ENCODE peak calls at places on chromosomes 11 and 22, in five cellular contexts. L is A549, E is HepG2, P is WTC11, W is GM12878. K is an unnamed sample.

GRCh38 chr11:95524328-95525036 is 265.1 kb downstream of the FAM76B start:
- DNase-seq in L (no peak), E (no peak), P (no peak), W (no peak), K (no peak)

GRCh38 chr11:72494109-72494429 is 59.7 kb upstream of the CLPB start:
- DNase-seq in L (no peak), E (no peak), P (no peak), W (no peak), K (no peak)

GRCh38 chr11:10348650-10349280 is 43.9 kb downstream of the ADM start:
- DNase-seq in L (no peak), E (peak), P (no peak), W (no peak), K (no peak)

GRCh38 chr11:133982901-133983300 is 26.1 kb upstream of the IGSF9B start:
- DNase-seq in L (no peak), E (no peak), P (no peak), W (no peak), K (no peak)

GRCh38 chr11:12853325-12853651 is 155.8 kb upstream of the RASSF10 start:
- DNase-seq in L (no peak), E (no peak), P (no peak), W (no peak), K (no peak)

GRCh38 chr11:20351870-20352269 is 11.6 kb upstream of the HTATIP2 start:
- DNase-seq in L (no peak), E (no peak), P (no peak), W (no peak), K (no peak)

GRCh38 chr11:120215634-120216033 is 4.8 kb downstream of the OAF start:
- DNase-seq in L (no peak), E (no peak), P (no peak), W (no peak), K (peak)

GRCh38 chr22:38543822-38544221 is 26.2 kb downstream of the DMC1 start:
- DNase-seq in L (no peak), E (no peak), P (no peak), W (no peak), K (no peak)

GRCh38 chr11:61891331-61892084 is at the start of gene FADS3:
- DNase-seq in L (peak), E (peak), P (peak), W (no peak), K (peak)

GRCh38 chr22:35663371-35663770 is 15.1 kb downstream of the APOL6 start:
- DNase-seq in L (no peak), E (no peak), P (no peak), W (no peak), K (no peak)

DNA sequence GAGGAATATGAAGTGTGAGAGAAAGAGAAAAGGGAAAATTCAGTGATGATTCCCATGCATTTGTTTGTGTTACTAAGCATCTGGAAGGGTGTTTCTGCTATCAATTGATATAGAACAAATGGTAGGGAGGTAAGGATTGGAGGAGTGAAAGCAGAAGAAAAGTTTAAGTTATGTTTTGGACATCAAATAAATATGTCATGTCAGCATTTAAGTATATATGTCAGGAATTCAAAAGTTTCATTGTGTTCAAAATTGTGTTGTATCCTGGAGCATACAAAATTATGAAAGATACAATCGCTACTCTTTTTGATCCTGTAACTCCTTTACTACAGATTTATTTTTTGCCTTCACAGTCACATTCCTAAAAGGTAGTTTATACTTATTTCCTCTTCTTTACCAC is 885.8 kb downstream of the KCNA4 start:
- DNase-seq in L (no peak), E (no peak), P (no peak), W (no peak), K (no peak)
- TF ChIP-seq ESRRA in L (no peak), E (no peak), P (no peak), W (no peak), K (no peak)

GRCh38 chr22:49833340-49834007 is 5.8 kb upstream of the BRD1 start:
- DNase-seq in L (no peak), E (no peak), P (no peak), W (no peak), K (no peak)

DNA sequence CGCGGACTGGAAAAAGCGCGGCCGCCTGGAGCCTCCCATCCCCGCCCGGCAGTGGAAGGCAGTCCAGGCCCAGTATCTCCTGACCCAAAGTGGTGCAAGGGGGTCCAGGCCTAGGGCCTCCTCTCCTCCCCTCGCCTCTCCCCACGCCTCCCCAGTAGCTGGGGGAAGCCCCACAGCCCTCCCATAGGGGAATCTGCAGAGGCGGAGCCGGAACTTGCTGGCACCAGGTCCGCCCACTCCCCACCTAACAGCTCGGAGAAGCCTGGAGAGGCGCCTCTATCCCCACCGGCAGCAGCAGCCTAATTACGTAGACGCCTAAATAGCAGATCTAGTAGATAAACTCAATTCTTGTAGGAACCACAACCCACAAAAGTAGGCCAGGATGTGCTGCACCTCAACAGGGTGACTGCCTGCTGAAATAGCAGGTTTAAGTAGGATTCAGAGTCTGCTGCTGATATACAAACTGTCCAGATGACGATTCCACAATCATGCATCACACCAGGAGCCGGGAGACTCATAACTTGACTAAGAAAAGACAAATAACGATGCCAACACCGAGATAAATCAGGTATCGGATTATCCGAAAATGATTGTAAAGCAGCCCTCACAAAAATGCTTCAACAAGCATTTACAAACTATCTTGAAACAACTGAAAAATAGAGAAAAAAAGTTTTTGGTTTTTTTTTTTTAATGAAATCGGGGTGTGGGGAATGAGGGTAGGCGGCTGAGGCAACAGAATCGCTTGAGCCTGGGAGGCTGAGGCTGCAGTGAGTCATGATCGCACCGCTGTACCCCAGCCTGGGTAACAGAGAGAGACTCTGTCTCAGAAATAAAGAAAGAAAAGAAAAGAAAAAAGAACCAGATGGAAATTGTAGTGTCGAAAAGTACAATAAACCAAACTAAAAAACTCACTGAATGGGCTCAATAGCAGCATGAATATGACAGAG is 11.4 kb upstream of the BRD1 start:
- DNase-seq in L (no peak), E (no peak), P (peak), W (peak), K (no peak)
- TF ChIP-seq ESRRA in L (no peak), E (no peak), P (no peak), W (no peak), K (no peak)

DNA sequence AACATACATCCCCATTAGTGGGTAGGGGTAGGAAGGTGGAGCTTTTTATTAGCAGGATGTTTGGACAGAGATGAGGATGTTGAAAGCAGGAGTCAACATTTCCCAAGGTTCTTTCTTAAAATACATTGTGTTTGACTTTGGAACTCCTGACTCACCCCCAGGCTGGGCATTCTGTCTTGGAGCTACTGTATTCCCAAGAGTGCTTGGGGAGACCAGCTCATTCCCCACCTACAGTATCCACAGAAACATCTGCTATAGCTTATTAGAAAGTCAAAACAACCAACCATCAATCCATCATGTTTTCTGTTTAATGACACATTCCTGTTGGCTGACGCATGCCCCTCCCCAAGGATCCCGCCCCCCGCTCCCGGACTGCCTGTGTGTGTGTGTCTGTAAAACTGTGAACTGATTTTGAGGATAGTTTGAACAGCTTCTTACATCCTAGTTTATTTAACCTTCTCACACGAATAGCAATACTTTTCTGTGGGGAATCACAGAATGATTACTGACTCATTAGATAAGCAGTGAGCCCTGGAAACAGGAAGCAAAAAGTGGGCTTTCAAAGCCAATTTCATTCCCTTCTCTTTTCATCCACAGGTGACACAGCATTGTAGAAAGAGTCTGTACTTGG is 109.6 kb downstream of the CCDC81 start:
- DNase-seq in L (peak), E (peak), P (no peak), W (no peak), K (peak)
- TF ChIP-seq ESRRA in L (no peak), E (no peak), P (no peak), W (no peak), K (no peak)

DNA sequence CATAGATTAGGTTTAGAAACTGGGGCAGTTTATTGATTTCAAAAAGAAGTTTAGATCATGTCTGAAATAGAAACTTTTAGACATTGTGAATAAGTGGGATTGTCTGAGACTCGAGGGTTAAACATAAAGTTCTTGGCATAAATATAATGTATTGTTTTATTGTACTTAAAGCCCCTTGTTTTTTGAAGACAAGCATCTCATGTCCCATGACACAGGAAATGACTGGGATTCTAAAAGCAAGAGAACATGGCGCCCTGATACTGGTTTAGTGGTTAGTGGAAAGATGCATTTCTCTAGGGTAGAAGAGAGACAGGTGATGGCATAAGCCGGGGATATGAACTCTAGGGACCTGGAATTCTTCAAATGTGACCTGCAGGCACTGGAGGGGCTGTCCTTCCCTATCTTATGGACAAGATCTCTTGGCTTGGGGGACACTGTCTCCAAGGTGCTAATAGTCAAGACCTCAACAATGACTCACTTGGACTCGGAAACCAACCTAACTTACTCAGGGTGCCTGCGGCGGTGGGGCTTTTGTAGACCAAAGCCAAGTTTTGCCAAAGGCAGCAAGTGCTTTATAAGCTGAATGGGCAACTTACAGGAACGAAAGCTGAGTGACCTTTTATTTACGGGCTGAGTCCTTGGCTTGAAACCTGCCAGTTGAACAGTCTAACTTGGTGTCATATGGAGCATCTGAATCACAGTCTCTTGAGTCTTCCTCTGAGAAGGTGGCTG is 48.2 kb downstream of the UBASH3B start:
- DNase-seq in L (no peak), E (no peak), P (no peak), W (no peak), K (no peak)
- TF ChIP-seq ESRRA in L (no peak), E (no peak), P (no peak), W (no peak), K (no peak)

GRCh38 chr11:65476632-65477270 is 22.1 kb upstream of the MALAT1 start:
- DNase-seq in L (no peak), E (no peak), P (no peak), W (no peak), K (no peak)

GRCh38 chr11:65477271-65478029 is 21.4 kb upstream of the MALAT1 start:
- DNase-seq in L (peak), E (peak), P (peak), W (no peak), K (peak)

GRCh38 chr11:65482306-65482850 is 16.5 kb upstream of the MALAT1 start:
- DNase-seq in L (no peak), E (no peak), P (no peak), W (no peak), K (no peak)

GRCh38 chr11:65478411-65479183 is 20.2 kb upstream of the MALAT1 start:
- DNase-seq in L (no peak), E (no peak), P (no peak), W (no peak), K (peak)

DNA sequence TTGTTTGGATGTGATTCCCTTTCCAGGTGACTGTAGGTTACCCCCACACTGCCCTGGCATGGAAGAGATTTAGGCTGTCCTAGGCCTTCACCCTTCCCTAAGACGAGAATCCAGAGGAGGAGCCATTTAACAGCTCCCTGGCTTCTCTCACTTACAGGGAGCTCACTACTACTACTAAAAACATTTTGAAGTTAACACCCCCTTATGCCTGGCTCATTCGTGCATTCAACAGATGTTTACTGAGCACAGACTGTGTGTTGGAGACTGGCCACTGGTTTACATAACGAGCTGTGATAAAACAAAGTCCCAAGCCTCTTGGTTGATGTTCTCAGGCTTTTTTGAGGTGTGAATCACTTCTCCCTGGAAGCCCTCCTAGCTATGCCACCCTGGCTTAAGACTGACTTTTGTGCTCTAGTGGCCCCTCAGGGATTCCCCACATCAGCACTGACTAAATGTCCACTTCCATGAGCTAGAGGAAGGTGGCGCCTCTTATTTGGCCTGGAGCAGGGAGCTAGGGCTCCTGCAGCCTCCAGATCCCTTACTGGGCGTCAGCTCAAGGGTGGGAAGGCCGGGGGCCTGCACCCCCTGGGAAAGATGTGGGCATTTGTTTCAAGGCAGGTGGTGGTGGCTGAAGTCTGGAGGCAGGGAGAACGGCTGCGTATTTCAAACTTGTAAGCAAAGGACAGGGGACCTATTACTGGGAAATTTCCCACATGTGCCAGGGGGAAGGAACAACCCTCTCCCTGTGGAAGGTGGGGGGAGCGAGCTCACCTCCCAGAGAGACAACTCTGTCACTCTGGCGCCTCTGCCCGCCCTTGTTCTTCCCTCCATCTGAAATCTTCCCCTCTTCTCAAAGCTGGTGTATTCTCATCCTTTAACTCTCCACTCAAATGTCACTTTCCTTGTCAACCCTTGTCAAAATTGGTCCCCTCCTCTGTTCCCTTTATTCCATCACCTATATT is 19.4 kb upstream of the MALAT1 start:
- DNase-seq in L (peak), E (no peak), P (peak), W (no peak), K (peak)
- TF ChIP-seq ESRRA in L (no peak), E (no peak), P (no peak), W (no peak), K (no peak)

DNA sequence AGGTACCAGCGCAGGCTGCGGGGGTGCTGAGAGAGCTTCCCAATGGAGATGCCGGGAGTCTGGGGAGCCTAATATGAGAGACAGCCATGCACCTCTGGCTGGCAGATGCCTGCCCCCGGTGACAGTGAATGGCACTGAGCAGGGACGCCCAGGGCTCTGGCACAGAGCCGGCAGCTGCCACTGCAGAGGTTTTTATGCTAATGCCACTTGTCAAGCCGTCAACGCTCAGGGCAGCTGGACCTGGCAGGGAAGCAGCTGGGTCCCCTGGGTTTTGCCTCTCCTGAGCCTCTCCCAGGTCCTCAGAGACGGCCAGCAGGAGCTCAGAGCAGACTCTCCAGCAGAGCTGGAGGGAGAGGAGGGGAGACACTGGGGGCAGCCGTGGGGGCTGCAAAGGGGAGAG is 573.6 kb downstream of the BUD13 start:
- DNase-seq in L (no peak), E (no peak), P (no peak), W (no peak), K (no peak)
- TF ChIP-seq ESRRA in L (no peak), E (no peak), P (no peak), W (no peak), K (no peak)

GRCh38 chr11:63699906-63700305 is 18.6 kb downstream of the RTN3 start:
- DNase-seq in L (no peak), E (no peak), P (no peak), W (no peak), K (no peak)

GRCh38 chr11:63698976-63699733 is 17.9 kb downstream of the RTN3 start:
- DNase-seq in L (no peak), E (no peak), P (no peak), W (no peak), K (peak)

DNA sequence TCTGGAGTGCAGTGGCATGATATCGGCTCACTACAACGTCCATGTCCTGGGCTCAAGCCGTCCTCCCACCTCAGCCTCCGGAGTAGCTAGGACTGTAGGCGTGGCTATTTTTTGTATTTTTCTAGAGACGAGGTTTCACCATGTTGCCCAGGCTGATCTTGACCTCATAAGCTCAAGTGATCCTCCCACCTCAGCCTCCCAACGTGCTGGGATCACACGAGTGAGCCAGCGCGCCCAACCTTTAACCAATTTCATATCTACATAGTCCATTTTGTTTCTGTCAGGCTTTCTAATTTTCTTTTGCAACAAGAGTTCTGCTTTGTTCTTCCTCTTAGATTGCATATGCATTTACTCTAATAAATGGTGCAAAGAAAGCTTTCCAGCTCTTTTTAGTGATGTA is 13.2 kb downstream of the RTN3 start:
- DNase-seq in L (no peak), E (no peak), P (no peak), W (no peak), K (no peak)
- TF ChIP-seq ESRRA in L (no peak), E (no peak), P (no peak), W (no peak), K (no peak)

K was measured in K562.